ENCODE peak calls at places on chromosomes 3 and 15, in eight cellular contexts. One of them, this sample, is unnamed.
A peak's percentile ranks its signal among the peaks of the same experiment; 100 is the strongest.

GRCh38 chr15:75578206-75578947 is 738 bp downstream of the PTPN9 start:
- DNase-seq in dorsolateral prefrontal cortex: no peak
- DNase-seq in BE2C: peak; percentile 34
- DNase-seq in spleen: peak; percentile 89
- DNase-seq in HepG2: no peak
- DNase-seq in stomach: peak; percentile 44
- DNase-seq in body of pancreas: peak; percentile 41
- DNase-seq in BJ: no peak
- DNase-seq in this sample: no peak

GRCh38 chr3:111481551-111481950 is 60.4 kb upstream of the CD96 start:
- DNase-seq in dorsolateral prefrontal cortex: no peak
- DNase-seq in BE2C: no peak
- DNase-seq in spleen: no peak
- DNase-seq in HepG2: no peak
- DNase-seq in stomach: no peak
- DNase-seq in body of pancreas: no peak
- DNase-seq in BJ: peak; percentile 19
- DNase-seq in this sample: no peak

GRCh38 chr3:138833908-138834358 is 795 bp downstream of the PIK3CB start:
- DNase-seq in dorsolateral prefrontal cortex: no peak
- DNase-seq in BE2C: no peak
- DNase-seq in spleen: no peak
- DNase-seq in HepG2: no peak
- DNase-seq in stomach: no peak
- DNase-seq in body of pancreas: no peak
- DNase-seq in BJ: no peak
- DNase-seq in this sample: no peak

GRCh38 chr15:28026764-28027713 is 72.1 kb downstream of the OCA2 start:
- DNase-seq in dorsolateral prefrontal cortex: no peak
- DNase-seq in BE2C: no peak
- DNase-seq in spleen: no peak
- DNase-seq in HepG2: no peak
- DNase-seq in stomach: no peak
- DNase-seq in body of pancreas: no peak
- DNase-seq in BJ: no peak
- DNase-seq in this sample: no peak

GRCh38 chr3:5140230-5140621 is 18.1 kb downstream of the ARL8B start:
- DNase-seq in dorsolateral prefrontal cortex: no peak
- DNase-seq in BE2C: no peak
- DNase-seq in spleen: no peak
- DNase-seq in HepG2: no peak
- DNase-seq in stomach: no peak
- DNase-seq in body of pancreas: no peak
- DNase-seq in BJ: no peak
- DNase-seq in this sample: no peak

GRCh38 chr3:140521751-140522445 is 156.0 kb upstream of the TRIM42 start:
- DNase-seq in dorsolateral prefrontal cortex: no peak
- DNase-seq in BE2C: no peak
- DNase-seq in spleen: no peak
- DNase-seq in HepG2: no peak
- DNase-seq in stomach: no peak
- DNase-seq in body of pancreas: no peak
- DNase-seq in BJ: no peak
- DNase-seq in this sample: no peak

GRCh38 chr15:80494311-80494710 is 90.1 kb downstream of the ARNT2 start:
- DNase-seq in dorsolateral prefrontal cortex: no peak
- DNase-seq in BE2C: no peak
- DNase-seq in spleen: no peak
- DNase-seq in HepG2: peak; percentile 75
- DNase-seq in stomach: no peak
- DNase-seq in body of pancreas: no peak
- DNase-seq in BJ: no peak
- DNase-seq in this sample: no peak

GRCh38 chr3:116701070-116701469 is 8.5 kb upstream of the TUSC7 start:
- DNase-seq in dorsolateral prefrontal cortex: no peak
- DNase-seq in BE2C: no peak
- DNase-seq in spleen: no peak
- DNase-seq in HepG2: no peak
- DNase-seq in stomach: no peak
- DNase-seq in body of pancreas: no peak
- DNase-seq in BJ: no peak
- DNase-seq in this sample: no peak

GRCh38 chr15:90209591-90209990 is 8.5 kb downstream of the SEMA4B start:
- DNase-seq in dorsolateral prefrontal cortex: no peak
- DNase-seq in BE2C: no peak
- DNase-seq in spleen: no peak
- DNase-seq in HepG2: no peak
- DNase-seq in stomach: no peak
- DNase-seq in body of pancreas: no peak
- DNase-seq in BJ: no peak
- DNase-seq in this sample: no peak

GRCh38 chr15:89401636-89402252 is 67.1 kb upstream of the POLG start:
- DNase-seq in dorsolateral prefrontal cortex: no peak
- DNase-seq in BE2C: no peak
- DNase-seq in spleen: no peak
- DNase-seq in HepG2: no peak
- DNase-seq in stomach: no peak
- DNase-seq in body of pancreas: no peak
- DNase-seq in BJ: peak; percentile 9
- DNase-seq in this sample: no peak

GRCh38 chr15:57143511-57144078 is 225.2 kb downstream of the TCF12 start:
- DNase-seq in dorsolateral prefrontal cortex: no peak
- DNase-seq in BE2C: no peak
- DNase-seq in spleen: no peak
- DNase-seq in HepG2: no peak
- DNase-seq in stomach: no peak
- DNase-seq in body of pancreas: no peak
- DNase-seq in BJ: no peak
- DNase-seq in this sample: no peak

GRCh38 chr3:149207475-149207874 is 14.2 kb downstream of the CP start:
- DNase-seq in dorsolateral prefrontal cortex: no peak
- DNase-seq in BE2C: no peak
- DNase-seq in spleen: no peak
- DNase-seq in HepG2: no peak
- DNase-seq in stomach: no peak
- DNase-seq in body of pancreas: no peak
- DNase-seq in BJ: no peak
- DNase-seq in this sample: no peak

GRCh38 chr3:188148318-188148717 is 5.6 kb upstream of the LPP start:
- DNase-seq in dorsolateral prefrontal cortex: no peak
- DNase-seq in BE2C: no peak
- DNase-seq in spleen: no peak
- DNase-seq in HepG2: no peak
- DNase-seq in stomach: no peak
- DNase-seq in body of pancreas: no peak
- DNase-seq in BJ: no peak
- DNase-seq in this sample: no peak

GRCh38 chr3:188151438-188151837 is 2.5 kb upstream of the LPP start:
- DNase-seq in dorsolateral prefrontal cortex: no peak
- DNase-seq in BE2C: no peak
- DNase-seq in spleen: no peak
- DNase-seq in HepG2: no peak
- DNase-seq in stomach: no peak
- DNase-seq in body of pancreas: no peak
- DNase-seq in BJ: no peak
- DNase-seq in this sample: no peak

GRCh38 chr3:188147782-188148181 is 6.2 kb upstream of the LPP start:
- DNase-seq in dorsolateral prefrontal cortex: no peak
- DNase-seq in BE2C: no peak
- DNase-seq in spleen: no peak
- DNase-seq in HepG2: no peak
- DNase-seq in stomach: no peak
- DNase-seq in body of pancreas: no peak
- DNase-seq in BJ: no peak
- DNase-seq in this sample: no peak

GRCh38 chr3:188150982-188151381 is 3.0 kb upstream of the LPP start:
- DNase-seq in dorsolateral prefrontal cortex: no peak
- DNase-seq in BE2C: no peak
- DNase-seq in spleen: no peak
- DNase-seq in HepG2: no peak
- DNase-seq in stomach: no peak
- DNase-seq in body of pancreas: no peak
- DNase-seq in BJ: no peak
- DNase-seq in this sample: no peak

DNA sequence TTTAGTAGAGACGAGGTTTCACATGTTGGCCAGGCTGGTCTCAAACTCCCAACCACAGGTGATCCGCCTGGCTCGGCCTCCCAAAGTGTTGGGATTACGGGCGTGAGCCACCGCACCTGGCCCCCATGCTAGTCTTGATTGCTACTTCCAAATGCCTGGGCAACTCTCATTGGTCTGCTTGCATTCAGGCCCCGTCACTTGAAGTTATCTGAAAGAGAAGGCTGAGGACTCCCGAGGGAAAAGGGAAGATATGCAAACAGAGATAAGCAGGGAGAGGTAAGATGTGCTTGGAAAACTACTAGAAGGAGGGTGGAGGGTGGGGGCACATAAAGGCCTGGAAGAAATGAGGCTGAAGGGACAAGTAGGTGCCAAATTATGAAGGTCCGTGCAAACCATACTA is 4.4 kb upstream of the LPP start:
- DNase-seq in dorsolateral prefrontal cortex: no peak
- DNase-seq in BE2C: no peak
- DNase-seq in spleen: no peak
- DNase-seq in HepG2: no peak
- DNase-seq in stomach: no peak
- DNase-seq in body of pancreas: no peak
- DNase-seq in BJ: no peak
- DNase-seq in this sample: no peak
- TF ChIP-seq CTCF in dorsolateral prefrontal cortex: no peak
- TF ChIP-seq CTCF in BE2C: no peak
- TF ChIP-seq CTCF in spleen: no peak
- TF ChIP-seq CTCF in HepG2: no peak
- TF ChIP-seq CTCF in stomach: no peak
- TF ChIP-seq CTCF in body of pancreas: no peak
- TF ChIP-seq CTCF in BJ: no peak
- TF ChIP-seq CTCF in this sample: no peak

GRCh38 chr3:129597792-129598381 is 8.6 kb downstream of the PLXND1 start:
- DNase-seq in dorsolateral prefrontal cortex: no peak
- DNase-seq in BE2C: peak; percentile 47
- DNase-seq in spleen: no peak
- DNase-seq in HepG2: no peak
- DNase-seq in stomach: no peak
- DNase-seq in body of pancreas: no peak
- DNase-seq in BJ: no peak
- DNase-seq in this sample: no peak

GRCh38 chr3:129595544-129596193 is 10.8 kb downstream of the PLXND1 start:
- DNase-seq in dorsolateral prefrontal cortex: no peak
- DNase-seq in BE2C: no peak
- DNase-seq in spleen: no peak
- DNase-seq in HepG2: peak; percentile 46
- DNase-seq in stomach: no peak
- DNase-seq in body of pancreas: no peak
- DNase-seq in BJ: no peak
- DNase-seq in this sample: no peak

GRCh38 chr3:129596194-129597086 is 10.0 kb downstream of the PLXND1 start:
- DNase-seq in dorsolateral prefrontal cortex: peak; percentile 84
- DNase-seq in BE2C: peak; percentile 84
- DNase-seq in spleen: peak; percentile 88
- DNase-seq in HepG2: peak; percentile 91
- DNase-seq in stomach: no peak
- DNase-seq in body of pancreas: peak; percentile 47
- DNase-seq in BJ: peak; percentile 88
- DNase-seq in this sample: peak; percentile 81

GRCh38 chr3:129598484-129598883 is 8.0 kb downstream of the PLXND1 start:
- DNase-seq in dorsolateral prefrontal cortex: no peak
- DNase-seq in BE2C: no peak
- DNase-seq in spleen: no peak
- DNase-seq in HepG2: no peak
- DNase-seq in stomach: no peak
- DNase-seq in body of pancreas: no peak
- DNase-seq in BJ: no peak
- DNase-seq in this sample: no peak

GRCh38 chr3:129597087-129597791 is 9.2 kb downstream of the PLXND1 start:
- DNase-seq in dorsolateral prefrontal cortex: no peak
- DNase-seq in BE2C: no peak
- DNase-seq in spleen: no peak
- DNase-seq in HepG2: no peak
- DNase-seq in stomach: no peak
- DNase-seq in body of pancreas: no peak
- DNase-seq in BJ: no peak
- DNase-seq in this sample: no peak
- H3K4me3 ChIP-seq in dorsolateral prefrontal cortex: no peak overlapping the region
- H3K4me3 ChIP-seq in BE2C: no peak overlapping the region
- H3K4me3 ChIP-seq in spleen: peak overlapping the region; percentile 8
- H3K4me3 ChIP-seq in HepG2: peak overlapping the region; percentile 45
- H3K4me3 ChIP-seq in stomach: peak overlapping the region; percentile 5
- H3K4me3 ChIP-seq in body of pancreas: no peak overlapping the region
- H3K4me3 ChIP-seq in BJ: no peak overlapping the region
- H3K4me3 ChIP-seq in this sample: no peak overlapping the region

GRCh38 chr3:143771939-143772338 is 76.3 kb downstream of the SLC9A9 start:
- DNase-seq in dorsolateral prefrontal cortex: no peak
- DNase-seq in BE2C: no peak
- DNase-seq in spleen: no peak
- DNase-seq in HepG2: no peak
- DNase-seq in stomach: no peak
- DNase-seq in body of pancreas: no peak
- DNase-seq in BJ: no peak
- DNase-seq in this sample: no peak

GRCh38 chr3:143771258-143771657 is 77.0 kb downstream of the SLC9A9 start:
- DNase-seq in dorsolateral prefrontal cortex: no peak
- DNase-seq in BE2C: no peak
- DNase-seq in spleen: no peak
- DNase-seq in HepG2: no peak
- DNase-seq in stomach: no peak
- DNase-seq in body of pancreas: no peak
- DNase-seq in BJ: no peak
- DNase-seq in this sample: no peak

GRCh38 chr3:143769663-143770062 is 78.6 kb downstream of the SLC9A9 start:
- DNase-seq in dorsolateral prefrontal cortex: no peak
- DNase-seq in BE2C: no peak
- DNase-seq in spleen: no peak
- DNase-seq in HepG2: no peak
- DNase-seq in stomach: no peak
- DNase-seq in body of pancreas: no peak
- DNase-seq in BJ: no peak
- DNase-seq in this sample: peak; percentile 21

GRCh38 chr3:143775401-143775970 is 72.8 kb downstream of the SLC9A9 start:
- DNase-seq in dorsolateral prefrontal cortex: no peak
- DNase-seq in BE2C: no peak
- DNase-seq in spleen: no peak
- DNase-seq in HepG2: peak; percentile 13
- DNase-seq in stomach: no peak
- DNase-seq in body of pancreas: peak; percentile 8
- DNase-seq in BJ: no peak
- DNase-seq in this sample: no peak
- TF ChIP-seq CTCF in dorsolateral prefrontal cortex: peak; percentile 78
- TF ChIP-seq CTCF in BE2C: peak; percentile 68
- TF ChIP-seq CTCF in spleen: peak; percentile 46
- TF ChIP-seq CTCF in HepG2: peak; percentile 48
- TF ChIP-seq CTCF in stomach: no peak
- TF ChIP-seq CTCF in body of pancreas: peak; percentile 46
- TF ChIP-seq CTCF in BJ: peak; percentile 56
- TF ChIP-seq CTCF in this sample: no peak

DNA sequence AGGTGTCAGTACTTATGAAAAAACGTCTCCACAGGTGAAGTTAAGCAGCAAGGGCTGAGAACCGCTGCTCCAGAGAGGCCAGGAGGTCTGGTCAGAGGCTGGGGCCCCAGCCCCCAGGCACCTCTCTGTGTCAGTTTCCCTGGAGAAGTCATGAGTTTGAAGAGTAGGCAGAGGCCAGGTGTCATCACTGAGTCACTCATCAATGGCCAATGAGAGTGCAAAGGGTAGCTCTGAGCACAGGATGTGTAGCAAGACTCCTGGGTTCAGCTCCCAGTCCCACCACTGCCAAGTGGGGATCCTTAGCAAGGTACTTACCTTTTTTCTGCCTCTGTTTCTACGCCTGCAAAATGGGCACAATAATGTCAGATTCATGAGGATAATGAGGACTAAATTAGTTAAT is 47.9 kb downstream of the CORO2B start:
- DNase-seq in dorsolateral prefrontal cortex: no peak
- DNase-seq in BE2C: no peak
- DNase-seq in spleen: no peak
- DNase-seq in HepG2: no peak
- DNase-seq in stomach: no peak
- DNase-seq in body of pancreas: no peak
- DNase-seq in BJ: no peak
- DNase-seq in this sample: no peak
- H3K4me3 ChIP-seq in dorsolateral prefrontal cortex: no peak overlapping the region
- H3K4me3 ChIP-seq in BE2C: no peak overlapping the region
- H3K4me3 ChIP-seq in spleen: no peak overlapping the region
- H3K4me3 ChIP-seq in HepG2: no peak overlapping the region
- H3K4me3 ChIP-seq in stomach: no peak overlapping the region
- H3K4me3 ChIP-seq in body of pancreas: no peak overlapping the region
- H3K4me3 ChIP-seq in BJ: no peak overlapping the region
- H3K4me3 ChIP-seq in this sample: no peak overlapping the region

This sample was measured in AG04449.